ENCODE peak calls at places on chromosomes 6 and 20, in seven cellular contexts. V is activated CD8-positive, alpha-beta memory T cell treated with anti-CD3 and anti-CD28 coated beads, Interleukin-2, amount 50 U/mL, for 48 hours; A is GM10248; L is astrocyte of the spinal cord; P is esophagus squamous epithelium; K is dorsolateral prefrontal cortex; I is mucosa of gallbladder. R is an unnamed sample.

GRCh38 chr6:79250559-79250958 is 16.1 kb upstream of the HMGN3 start:
- DNase-seq in P (no peak), K (no peak), I (no peak), V (no peak), A (no peak), L (no peak), R (no peak)

GRCh38 chr20:55271370-55271769 is 733.9 kb downstream of the CBLN4 start:
- DNase-seq in K (no peak), P (no peak), I (no peak), L (no peak), A (no peak), V (no peak), R (no peak)

GRCh38 chr20:5658897-5659296 is 91.3 kb upstream of the SHLD1 start:
- DNase-seq in K (peak; percentile 30), I (peak; percentile 62), L (peak; percentile 80), V (no peak), P (no peak), A (peak; percentile 71), R (peak; percentile 43)

GRCh38 chr6:62982951-62983350 is 228.3 kb upstream of the FKBP1C start:
- DNase-seq in A (no peak), I (no peak), V (no peak), L (no peak), P (no peak), K (no peak), R (no peak)

GRCh38 chr6:93496548-93496947 is 77.2 kb upstream of the EPHA7 start:
- DNase-seq in A (no peak), P (no peak), I (no peak), K (no peak), L (no peak), V (no peak), R (no peak)

GRCh38 chr6:4853782-4854511 is 77.7 kb downstream of the CDYL start:
- DNase-seq in A (no peak), I (no peak), V (no peak), L (no peak), P (no peak), K (no peak), R (no peak)

GRCh38 chr6:150898390-150899170 is 33.1 kb downstream of the MTHFD1L start:
- DNase-seq in V (no peak), L (peak; percentile 52), I (no peak), A (peak; percentile 32), P (no peak), K (no peak), R (no peak)

GRCh38 chr6:133236898-133237297 is 4.3 kb upstream of the EYA4 start:
- DNase-seq in A (no peak), I (no peak), P (no peak), L (no peak), K (no peak), V (no peak), R (no peak)

GRCh38 chr6:53517021-53517420 is 27.9 kb downstream of the GCLC start:
- DNase-seq in I (no peak), K (no peak), V (no peak), P (no peak), L (no peak), A (no peak), R (no peak)

GRCh38 chr6:49676671-49677281 is 36.6 kb downstream of the CRISP2 start:
- DNase-seq in V (no peak), I (peak; percentile 86), L (no peak), A (no peak), K (no peak), P (no peak), R (no peak)

GRCh38 chr6:32151131-32151884 is 431 bp downstream of the PRRT1 start:
- DNase-seq in K (peak; percentile 76), I (no peak), V (no peak), P (no peak), A (no peak), L (no peak), R (no peak)

GRCh38 chr6:161682982-161683381 is 409.1 kb upstream of the AGPAT4 start:
- DNase-seq in A (no peak), L (no peak), P (no peak), V (no peak), K (no peak), I (no peak), R (no peak)

GRCh38 chr6:147048930-147049329 is 155.3 kb upstream of the STXBP5 start:
- DNase-seq in L (no peak), I (no peak), V (no peak), K (no peak), P (no peak), A (no peak), R (no peak)